ENCODE peak calls at places on chromosomes 3 and 15, in five cellular contexts. W is fibroblast of pulmonary artery, Q is epithelial cell of esophagus, T is bronchial epithelial cell, D is cardiac fibroblast. L is an unnamed sample.

GRCh38 chr15:68497206-68497910 is 65.4 kb upstream of the ITGA11 start:
- DNase-seq in D (no peak), W (no peak), Q (no peak), T (no peak), L (no peak)

GRCh38 chr3:52086461-52086860 is 30.1 kb upstream of the DUSP7 start:
- DNase-seq in T (no peak), D (no peak), Q (no peak), W (no peak), L (no peak)

GRCh38 chr3:178343433-178344038 is 192.7 kb upstream of the KCNMB2 start:
- DNase-seq in W (no peak), Q (peak; percentile 26), D (no peak), T (no peak), L (no peak)

GRCh38 chr3:192750201-192750600 is 22.9 kb upstream of the FGF12 start:
- DNase-seq in Q (no peak), T (no peak), D (no peak), W (no peak), L (no peak)

GRCh38 chr15:39998511-39998910 is 40.5 kb downstream of the SRP14 start:
- DNase-seq in T (no peak), W (no peak), Q (no peak), D (no peak), L (no peak)

GRCh38 chr3:69161587-69162196 is 39.3 kb upstream of the LMOD3 start:
- DNase-seq in W (peak; percentile 75), Q (peak; percentile 59), T (peak; percentile 53), D (peak; percentile 74), L (no peak)

GRCh38 chr3:13044496-13045244 is 28.6 kb downstream of the IQSEC1 start:
- DNase-seq in Q (no peak), T (no peak), D (no peak), W (no peak), L (no peak)

GRCh38 chr15:25733036-25733855 is 129.9 kb downstream of the ATP10A start:
- DNase-seq in W (no peak), D (no peak), Q (no peak), T (no peak), L (no peak)

GRCh38 chr15:58369261-58369699 is 62.5 kb upstream of the LIPC start:
- DNase-seq in D (peak; percentile 52), W (peak; percentile 53), Q (peak; percentile 73), T (no peak), L (no peak)

GRCh38 chr3:109257269-109257668 is 59.0 kb downstream of the DPPA2 start:
- DNase-seq in D (peak; percentile 92), W (peak; percentile 95), Q (no peak), T (no peak), L (peak; percentile 58)

GRCh38 chr3:133264920-133265319 is 134.9 kb upstream of the BFSP2 start:
- DNase-seq in Q (no peak), D (no peak), W (no peak), T (no peak), L (no peak)

GRCh38 chr3:157103280-157103679 is 56.7 kb downstream of the CCNL1 start:
- DNase-seq in T (no peak), Q (no peak), D (no peak), W (no peak), L (no peak)

GRCh38 chr15:99426431-99427105 is 139.2 kb upstream of the MEF2A start:
- DNase-seq in Q (no peak), W (no peak), T (no peak), D (no peak), L (no peak)

GRCh38 chr3:94101860-94102259 is 39.0 kb downstream of the NSUN3 start:
- DNase-seq in Q (peak; percentile 17), W (peak; percentile 33), T (peak; percentile 44), D (peak; percentile 19), L (no peak)

GRCh38 chr3:127209155-127209839 is 16.4 kb downstream of the PRR23E start:
- DNase-seq in Q (no peak), W (no peak), D (no peak), T (no peak), L (no peak)

GRCh38 chr3:52714335-52715302 is 8.7 kb downstream of the SPCS1 start:
- DNase-seq in D (no peak), Q (no peak), T (no peak), W (no peak), L (no peak)

GRCh38 chr3:114519415-114519814 is 225.6 kb downstream of the TIGIT start:
- DNase-seq in T (peak; percentile 79), D (peak; percentile 95), Q (peak; percentile 65), W (peak; percentile 95), L (peak; percentile 86)

GRCh38 chr3:188262913-188263683 is 109.1 kb downstream of the LPP start:
- DNase-seq in W (peak; percentile 77), T (peak; percentile 90), Q (peak; percentile 86), D (peak; percentile 63), L (no peak)

GRCh38 chr3:188269040-188269439 is 115.1 kb downstream of the LPP start:
- DNase-seq in T (no peak), Q (no peak), D (no peak), W (no peak), L (no peak)

DNA sequence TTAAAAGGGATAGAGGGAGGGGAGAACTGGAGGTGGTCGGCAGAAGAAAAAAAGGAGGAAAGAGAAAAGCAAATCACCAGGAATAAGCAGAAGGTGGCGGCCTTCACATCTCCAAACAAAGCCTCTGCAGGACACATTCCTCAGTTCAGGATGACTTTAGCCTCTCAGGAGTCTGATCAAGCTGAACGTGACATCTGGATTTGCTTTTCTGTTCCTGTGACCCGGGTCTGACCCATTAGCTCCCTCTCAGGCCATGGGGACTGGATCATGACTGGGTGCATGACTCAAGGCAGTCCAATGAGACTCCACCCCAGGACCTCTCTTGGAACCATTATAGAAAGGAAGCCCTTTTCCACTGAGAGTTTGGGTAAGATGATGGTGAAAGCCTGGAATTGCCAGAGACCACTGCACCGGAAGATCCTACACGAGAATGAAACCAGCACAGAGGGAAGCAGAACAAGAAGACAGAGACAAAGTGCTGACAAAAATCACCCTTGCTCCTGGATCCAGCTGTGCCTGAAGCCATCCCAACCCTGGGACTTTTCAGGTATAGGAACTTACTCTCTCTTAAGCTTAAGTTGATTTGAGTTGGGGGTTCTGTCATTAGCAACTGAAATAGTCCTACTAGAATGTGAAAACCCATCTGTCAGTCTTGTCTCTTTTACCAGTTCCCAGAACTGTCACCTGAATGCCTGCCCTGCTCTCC is 45.4 kb upstream of the RAD18 start:
- DNase-seq in T (no peak), W (no peak), D (no peak), Q (no peak), L (no peak)
- TF ChIP-seq CTCF in T (no peak), W (no peak), D (no peak), Q (no peak), L (no peak)

DNA sequence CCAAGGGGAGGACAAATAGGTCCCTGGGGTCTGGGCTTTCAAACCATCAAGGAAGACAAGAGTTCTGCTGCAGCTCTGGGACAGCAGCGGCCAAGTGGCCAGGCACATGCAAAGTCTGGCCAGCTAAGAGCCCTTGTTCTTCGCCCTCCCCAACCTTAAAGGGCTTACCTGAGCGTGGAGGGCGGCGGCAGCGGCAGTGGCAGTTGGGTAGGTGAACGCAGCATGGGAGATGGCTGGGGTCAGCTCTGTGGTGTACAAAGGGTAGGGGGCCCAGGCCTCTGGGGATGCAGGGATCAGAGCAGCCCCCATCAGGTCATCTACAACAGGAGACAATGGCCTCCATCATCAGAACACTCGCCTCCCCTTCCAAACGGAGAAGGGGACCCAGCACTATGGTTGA is 27.1 kb downstream of the RBPMS2 start:
- DNase-seq in D (no peak), T (no peak), Q (no peak), W (no peak), L (no peak)
- H3K4me3 ChIP-seq in D (no peak overlapping the region), T (no peak overlapping the region), Q (no peak overlapping the region), W (no peak overlapping the region), L (no peak overlapping the region)

GRCh38 chr3:48563382-48563918 is at the start of gene UCN2:
- DNase-seq in Q (no peak), W (peak; percentile 41), T (no peak), D (peak; percentile 62), L (no peak)
- TF ChIP-seq CTCF in Q (no peak), W (peak; percentile 16), T (no peak), D (no peak), L (no peak)

GRCh38 chr3:41630708-41631107 is 331.2 kb downstream of the ULK4 start:
- DNase-seq in W (no peak), Q (no peak), D (no peak), T (no peak), L (no peak)
- H3K4me3 ChIP-seq in W (no peak overlapping the region), Q (no peak overlapping the region), D (no peak overlapping the region), T (no peak overlapping the region), L (no peak overlapping the region)

GRCh38 chr3:111862974-111863373 is 3.9 kb downstream of the PHLDB2 start:
- DNase-seq in Q (no peak), D (no peak), W (no peak), T (no peak), L (no peak)

GRCh38 chr3:111863942-111864341 is 4.9 kb downstream of the PHLDB2 start:
- DNase-seq in T (no peak), W (no peak), D (no peak), Q (no peak), L (no peak)

GRCh38 chr3:111867889-111868426 is 8.9 kb downstream of the PHLDB2 start:
- DNase-seq in W (no peak), T (no peak), Q (no peak), D (no peak), L (no peak)

GRCh38 chr3:111862415-111862814 is 3.4 kb downstream of the PHLDB2 start:
- DNase-seq in Q (no peak), D (no peak), T (no peak), W (no peak), L (peak; percentile 52)

GRCh38 chr3:111864821-111865656 is 6.0 kb downstream of the PHLDB2 start:
- DNase-seq in W (peak; percentile 96), T (peak; percentile 38), Q (no peak), D (peak; percentile 91), L (peak; percentile 98)
- TF ChIP-seq CTCF in W (peak; percentile 36), T (no peak), Q (no peak), D (peak; percentile 31), L (peak; percentile 30)

DNA sequence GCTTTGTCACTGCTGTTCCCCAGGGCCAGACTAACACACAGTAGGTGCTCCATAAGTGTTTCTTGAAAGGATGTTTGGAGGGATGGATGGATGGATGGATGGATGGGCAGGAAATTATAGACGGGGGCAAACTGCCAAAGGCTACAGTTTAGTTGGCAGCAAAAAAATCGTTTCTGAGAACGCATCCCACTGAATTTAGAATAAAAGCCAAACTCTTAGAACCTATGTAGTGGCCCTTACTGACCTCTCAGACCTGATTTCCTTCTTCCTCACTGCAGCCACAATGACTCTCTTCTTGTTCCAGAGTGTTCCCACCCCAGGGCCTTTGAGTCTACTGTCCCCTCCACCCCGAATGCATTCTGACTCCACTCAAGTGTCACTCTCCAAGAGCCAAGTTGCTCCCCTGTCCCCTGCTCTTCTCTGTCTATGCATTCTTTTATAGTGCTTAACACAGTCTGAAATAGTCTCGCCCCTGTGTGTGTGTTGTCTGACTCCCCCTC is 5.2 kb upstream of the GATA2 start:
- DNase-seq in Q (no peak), T (no peak), W (no peak), D (no peak), L (no peak)
- H3K4me3 ChIP-seq in Q (no peak overlapping the region), T (no peak overlapping the region), W (peak overlapping the region; percentile 56), D (no peak overlapping the region), L (peak overlapping the region; percentile 23)

L was measured in retinal pigment epithelial cell.